ENCODE peak calls at places on chromosome 21, in ten cellular contexts. One of them, this sample, is unnamed.

GRCh38 chr21:19322360-19322759 is 918.8 kb upstream of the TMPRSS15 start:
- DNase-seq in GM12865: no peak
- DNase-seq in uterus: no peak
- DNase-seq in BE2C: no peak
- DNase-seq in cardiac fibroblast: no peak
- DNase-seq in PC-3: peak; percentile 35
- DNase-seq in Peyer's patch: no peak
- DNase-seq in upper lobe of left lung: no peak
- DNase-seq in AG04450: no peak
- DNase-seq in bronchial epithelial cell: no peak
- DNase-seq in this sample: no peak

GRCh38 chr21:26148071-26148470 is 22.5 kb downstream of the APP start:
- DNase-seq in bronchial epithelial cell: no peak
- DNase-seq in upper lobe of left lung: no peak
- DNase-seq in GM12865: no peak
- DNase-seq in uterus: no peak
- DNase-seq in BE2C: no peak
- DNase-seq in AG04450: no peak
- DNase-seq in PC-3: no peak
- DNase-seq in cardiac fibroblast: peak; percentile 57
- DNase-seq in Peyer's patch: no peak
- DNase-seq in this sample: no peak

GRCh38 chr21:28419110-28419509 is 573.6 kb downstream of the LTN1 start:
- DNase-seq in AG04450: peak; percentile 56
- DNase-seq in GM12865: no peak
- DNase-seq in upper lobe of left lung: no peak
- DNase-seq in cardiac fibroblast: no peak
- DNase-seq in Peyer's patch: no peak
- DNase-seq in BE2C: no peak
- DNase-seq in PC-3: no peak
- DNase-seq in uterus: no peak
- DNase-seq in bronchial epithelial cell: no peak
- DNase-seq in this sample: no peak

GRCh38 chr21:30014883-30015282 is 75.1 kb upstream of the GRIK1 start:
- DNase-seq in Peyer's patch: no peak
- DNase-seq in uterus: no peak
- DNase-seq in BE2C: no peak
- DNase-seq in GM12865: no peak
- DNase-seq in upper lobe of left lung: no peak
- DNase-seq in bronchial epithelial cell: no peak
- DNase-seq in PC-3: no peak
- DNase-seq in cardiac fibroblast: no peak
- DNase-seq in AG04450: no peak
- DNase-seq in this sample: no peak

GRCh38 chr21:18801468-18801867 is 397.9 kb upstream of the TMPRSS15 start:
- DNase-seq in AG04450: no peak
- DNase-seq in upper lobe of left lung: no peak
- DNase-seq in GM12865: no peak
- DNase-seq in uterus: no peak
- DNase-seq in Peyer's patch: no peak
- DNase-seq in BE2C: peak; percentile 32
- DNase-seq in bronchial epithelial cell: peak; percentile 7
- DNase-seq in cardiac fibroblast: no peak
- DNase-seq in PC-3: peak; percentile 71
- DNase-seq in this sample: peak; percentile 24

GRCh38 chr21:42674351-42674940 is 21.0 kb downstream of the PDE9A start:
- DNase-seq in AG04450: no peak
- DNase-seq in cardiac fibroblast: peak; percentile 15
- DNase-seq in bronchial epithelial cell: no peak
- DNase-seq in PC-3: no peak
- DNase-seq in Peyer's patch: no peak
- DNase-seq in uterus: peak; percentile 74
- DNase-seq in upper lobe of left lung: no peak
- DNase-seq in GM12865: no peak
- DNase-seq in BE2C: peak; percentile 77
- DNase-seq in this sample: no peak

GRCh38 chr21:42429021-42429420 is 25.3 kb downstream of the UBASH3A start:
- DNase-seq in AG04450: no peak
- DNase-seq in GM12865: no peak
- DNase-seq in bronchial epithelial cell: no peak
- DNase-seq in Peyer's patch: no peak
- DNase-seq in PC-3: no peak
- DNase-seq in cardiac fibroblast: no peak
- DNase-seq in uterus: no peak
- DNase-seq in upper lobe of left lung: no peak
- DNase-seq in BE2C: no peak
- DNase-seq in this sample: no peak

GRCh38 chr21:42499430-42500106 is 3.5 kb upstream of the RSPH1 start:
- DNase-seq in AG04450: no peak
- DNase-seq in GM12865: no peak
- DNase-seq in uterus: no peak
- DNase-seq in Peyer's patch: no peak
- DNase-seq in upper lobe of left lung: no peak
- DNase-seq in cardiac fibroblast: no peak
- DNase-seq in PC-3: no peak
- DNase-seq in bronchial epithelial cell: no peak
- DNase-seq in BE2C: peak; percentile 33
- DNase-seq in this sample: no peak

DNA sequence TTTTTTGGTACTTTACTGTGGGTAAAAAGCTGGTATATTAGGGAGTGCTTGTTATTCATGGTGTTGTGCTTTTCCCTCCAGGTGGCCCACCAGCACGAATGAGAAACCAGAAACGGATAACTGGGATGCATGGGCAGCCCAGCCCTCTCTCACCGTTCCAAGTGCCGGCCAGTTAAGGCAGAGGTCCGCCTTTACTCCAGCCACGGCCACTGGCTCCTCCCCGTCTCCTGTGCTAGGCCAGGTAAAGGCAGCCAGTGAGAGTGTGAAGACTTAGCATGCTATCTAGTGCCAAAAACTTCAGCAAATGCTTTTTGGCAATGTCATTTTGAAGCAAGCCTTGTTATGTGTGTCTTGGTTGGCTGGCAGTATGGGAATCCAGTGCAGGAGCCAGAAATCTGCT is 101.8 kb downstream of the ATP5PO start:
- DNase-seq in AG04450: no peak
- DNase-seq in uterus: no peak
- DNase-seq in PC-3: no peak
- DNase-seq in bronchial epithelial cell: no peak
- DNase-seq in GM12865: no peak
- DNase-seq in Peyer's patch: no peak
- DNase-seq in upper lobe of left lung: no peak
- DNase-seq in cardiac fibroblast: no peak
- DNase-seq in BE2C: no peak
- DNase-seq in this sample: no peak
- H3K4me3 ChIP-seq in AG04450: no peak overlapping the region
- H3K4me3 ChIP-seq in uterus: no peak overlapping the region
- H3K4me3 ChIP-seq in PC-3: no peak overlapping the region
- H3K4me3 ChIP-seq in bronchial epithelial cell: no peak overlapping the region
- H3K4me3 ChIP-seq in GM12865: no peak overlapping the region
- H3K4me3 ChIP-seq in Peyer's patch: no peak overlapping the region
- H3K4me3 ChIP-seq in upper lobe of left lung: no peak overlapping the region
- H3K4me3 ChIP-seq in cardiac fibroblast: no peak overlapping the region
- H3K4me3 ChIP-seq in BE2C: no peak overlapping the region
- H3K4me3 ChIP-seq in this sample: no peak overlapping the region

GRCh38 chr21:32299695-32300094 is 1.0 kb downstream of the MRAP start:
- DNase-seq in upper lobe of left lung: no peak
- DNase-seq in AG04450: no peak
- DNase-seq in uterus: no peak
- DNase-seq in cardiac fibroblast: no peak
- DNase-seq in bronchial epithelial cell: no peak
- DNase-seq in Peyer's patch: no peak
- DNase-seq in PC-3: no peak
- DNase-seq in GM12865: no peak
- DNase-seq in BE2C: no peak
- DNase-seq in this sample: no peak
- TF ChIP-seq CTCF in upper lobe of left lung: no peak
- TF ChIP-seq CTCF in AG04450: no peak
- TF ChIP-seq CTCF in uterus: no peak
- TF ChIP-seq CTCF in cardiac fibroblast: no peak
- TF ChIP-seq CTCF in bronchial epithelial cell: no peak
- TF ChIP-seq CTCF in Peyer's patch: no peak
- TF ChIP-seq CTCF in PC-3: no peak
- TF ChIP-seq CTCF in GM12865: no peak
- TF ChIP-seq CTCF in BE2C: no peak
- TF ChIP-seq CTCF in this sample: no peak

GRCh38 chr21:46100426-46100825 is 2.5 kb downstream of the COL6A2 start:
- DNase-seq in BE2C: no peak
- DNase-seq in PC-3: peak; percentile 65
- DNase-seq in bronchial epithelial cell: no peak
- DNase-seq in uterus: no peak
- DNase-seq in AG04450: no peak
- DNase-seq in GM12865: no peak
- DNase-seq in Peyer's patch: peak; percentile 13
- DNase-seq in cardiac fibroblast: peak; percentile 74
- DNase-seq in upper lobe of left lung: no peak
- DNase-seq in this sample: no peak

GRCh38 chr21:46098303-46099141 is 610 bp downstream of the COL6A2 start:
- DNase-seq in GM12865: no peak
- DNase-seq in PC-3: no peak
- DNase-seq in AG04450: no peak
- DNase-seq in Peyer's patch: peak; percentile 51
- DNase-seq in BE2C: no peak
- DNase-seq in upper lobe of left lung: peak; percentile 19
- DNase-seq in cardiac fibroblast: no peak
- DNase-seq in uterus: peak; percentile 56
- DNase-seq in bronchial epithelial cell: no peak
- DNase-seq in this sample: no peak

GRCh38 chr21:46099476-46099875 is 1.6 kb downstream of the COL6A2 start:
- DNase-seq in AG04450: no peak
- DNase-seq in upper lobe of left lung: peak; percentile 20
- DNase-seq in uterus: peak; percentile 50
- DNase-seq in PC-3: peak; percentile 57
- DNase-seq in cardiac fibroblast: peak; percentile 53
- DNase-seq in Peyer's patch: peak; percentile 60
- DNase-seq in BE2C: no peak
- DNase-seq in bronchial epithelial cell: no peak
- DNase-seq in GM12865: no peak
- DNase-seq in this sample: no peak

GRCh38 chr21:46097826-46098286 is at the start of gene COL6A2:
- DNase-seq in AG04450: no peak
- DNase-seq in bronchial epithelial cell: no peak
- DNase-seq in uterus: peak; percentile 85
- DNase-seq in upper lobe of left lung: peak; percentile 46
- DNase-seq in BE2C: peak; percentile 71
- DNase-seq in cardiac fibroblast: peak; percentile 58
- DNase-seq in PC-3: peak; percentile 75
- DNase-seq in GM12865: no peak
- DNase-seq in Peyer's patch: peak; percentile 61
- DNase-seq in this sample: no peak

DNA sequence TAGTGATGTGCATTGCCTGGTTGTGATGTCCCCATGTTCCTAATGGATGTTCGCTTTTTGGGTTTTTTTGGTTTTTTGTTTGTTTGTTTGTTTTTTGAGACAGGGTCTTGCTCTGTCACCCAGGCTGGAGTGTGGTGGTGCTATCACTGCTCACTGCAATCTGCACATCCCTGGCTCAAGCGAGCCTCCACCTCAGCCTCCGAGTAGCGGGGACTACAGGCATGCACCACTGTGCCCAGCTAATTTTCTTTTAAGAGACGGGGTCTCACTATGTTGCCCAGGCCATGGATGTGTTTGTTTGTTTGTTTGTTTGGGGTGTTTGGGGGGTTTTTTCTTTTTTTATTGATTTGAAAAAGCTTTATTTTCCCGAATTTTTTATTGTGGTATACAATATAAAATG is 2.1 kb downstream of the COL6A2 start:
- DNase-seq in cardiac fibroblast: no peak
- DNase-seq in GM12865: no peak
- DNase-seq in AG04450: no peak
- DNase-seq in bronchial epithelial cell: no peak
- DNase-seq in BE2C: no peak
- DNase-seq in uterus: no peak
- DNase-seq in Peyer's patch: no peak
- DNase-seq in upper lobe of left lung: no peak
- DNase-seq in PC-3: no peak
- DNase-seq in this sample: no peak
- H3K4me3 ChIP-seq in cardiac fibroblast: peak overlapping the region; percentile 82
- H3K4me3 ChIP-seq in GM12865: no peak overlapping the region
- H3K4me3 ChIP-seq in AG04450: peak overlapping the region; percentile 79
- H3K4me3 ChIP-seq in bronchial epithelial cell: no peak overlapping the region
- H3K4me3 ChIP-seq in BE2C: no peak overlapping the region
- H3K4me3 ChIP-seq in uterus: peak overlapping the region; percentile 55
- H3K4me3 ChIP-seq in Peyer's patch: no peak overlapping the region
- H3K4me3 ChIP-seq in upper lobe of left lung: peak overlapping the region; percentile 67
- H3K4me3 ChIP-seq in PC-3: peak overlapping the region; percentile 86
- H3K4me3 ChIP-seq in this sample: no peak overlapping the region

GRCh38 chr21:44296916-44297315 is 2.9 kb upstream of the PFKL start:
- DNase-seq in upper lobe of left lung: no peak
- DNase-seq in cardiac fibroblast: no peak
- DNase-seq in BE2C: no peak
- DNase-seq in uterus: no peak
- DNase-seq in bronchial epithelial cell: no peak
- DNase-seq in AG04450: no peak
- DNase-seq in PC-3: no peak
- DNase-seq in Peyer's patch: no peak
- DNase-seq in GM12865: no peak
- DNase-seq in this sample: no peak

GRCh38 chr21:44297525-44298290 is 2.1 kb upstream of the PFKL start:
- DNase-seq in uterus: peak; percentile 81
- DNase-seq in GM12865: peak; percentile 91
- DNase-seq in PC-3: peak; percentile 91
- DNase-seq in upper lobe of left lung: peak; percentile 89
- DNase-seq in bronchial epithelial cell: peak; percentile 62
- DNase-seq in Peyer's patch: peak; percentile 91
- DNase-seq in AG04450: peak; percentile 48
- DNase-seq in cardiac fibroblast: peak; percentile 88
- DNase-seq in BE2C: peak; percentile 84
- DNase-seq in this sample: no peak

GRCh38 chr21:44299085-44299457 is 782 bp upstream of the PFKL start:
- DNase-seq in PC-3: peak; percentile 13
- DNase-seq in cardiac fibroblast: peak; percentile 25
- DNase-seq in bronchial epithelial cell: peak; percentile 12
- DNase-seq in BE2C: no peak
- DNase-seq in Peyer's patch: no peak
- DNase-seq in upper lobe of left lung: no peak
- DNase-seq in GM12865: peak; percentile 56
- DNase-seq in uterus: no peak
- DNase-seq in AG04450: no peak
- DNase-seq in this sample: no peak

GRCh38 chr21:44299458-44300261 is at the start of gene PFKL:
- DNase-seq in cardiac fibroblast: peak; percentile 55
- DNase-seq in upper lobe of left lung: peak; percentile 73
- DNase-seq in BE2C: peak; percentile 76
- DNase-seq in AG04450: no peak
- DNase-seq in PC-3: peak; percentile 61
- DNase-seq in GM12865: peak; percentile 94
- DNase-seq in uterus: peak; percentile 70
- DNase-seq in bronchial epithelial cell: peak; percentile 21
- DNase-seq in Peyer's patch: peak; percentile 90
- DNase-seq in this sample: no peak

DNA sequence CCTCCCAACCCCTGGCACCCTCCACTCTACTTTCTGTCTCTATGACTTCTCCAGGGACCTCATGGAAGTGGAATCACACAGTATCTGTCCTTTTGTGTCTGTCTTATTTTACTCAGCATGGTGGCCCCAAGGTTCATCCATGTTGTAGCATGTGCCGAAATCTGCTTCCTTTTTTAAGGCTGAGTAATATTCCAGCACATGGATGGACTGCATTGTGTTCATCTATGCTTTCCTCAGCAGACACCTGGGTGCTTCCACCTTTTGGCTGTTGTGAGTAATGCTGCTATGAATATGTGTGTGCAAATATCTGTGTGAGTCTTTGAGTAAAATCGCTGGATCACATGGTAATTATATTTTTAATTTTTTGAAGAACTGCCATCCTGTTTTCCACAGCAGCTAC is 1.6 kb upstream of the PFKL start:
- DNase-seq in PC-3: peak; percentile 45
- DNase-seq in cardiac fibroblast: peak; percentile 22
- DNase-seq in GM12865: peak; percentile 56
- DNase-seq in AG04450: no peak
- DNase-seq in uterus: no peak
- DNase-seq in Peyer's patch: no peak
- DNase-seq in BE2C: no peak
- DNase-seq in bronchial epithelial cell: peak; percentile 28
- DNase-seq in upper lobe of left lung: no peak
- DNase-seq in this sample: no peak
- TF ChIP-seq CTCF in PC-3: peak; percentile 50
- TF ChIP-seq CTCF in cardiac fibroblast: peak; percentile 5
- TF ChIP-seq CTCF in GM12865: peak; percentile 35
- TF ChIP-seq CTCF in AG04450: peak; percentile 13
- TF ChIP-seq CTCF in uterus: no peak
- TF ChIP-seq CTCF in Peyer's patch: no peak
- TF ChIP-seq CTCF in BE2C: peak; percentile 31
- TF ChIP-seq CTCF in bronchial epithelial cell: peak; percentile 6
- TF ChIP-seq CTCF in upper lobe of left lung: no peak
- TF ChIP-seq CTCF in this sample: peak; percentile 18

This sample was measured in retinal pigment epithelial cell.